ENCODE peak calls at places on chromosomes 6 and 20, in four cellular contexts. F, S, D and X are unnamed samples.

GRCh38 chr20:42530855-42531674 is 658.6 kb downstream of the PTPRT start:
- DNase-seq in S (no peak), F (no peak), D (no peak), X (no peak)

GRCh38 chr6:53066059-53066406 is 829 bp downstream of the FBXO9 start:
- DNase-seq in S (peak; percentile 28), D (no peak), F (no peak), X (peak; percentile 26)

GRCh38 chr6:169445661-169446581 is 192.3 kb upstream of the THBS2 start:
- DNase-seq in F (no peak), D (no peak), S (no peak), X (no peak)

GRCh38 chr20:62239278-62239879 is 1.1 kb downstream of the OSBPL2 start:
- DNase-seq in F (no peak), S (no peak), D (no peak), X (no peak)

GRCh38 chr20:51758978-51759544 is 9.1 kb downstream of the ATP9A start:
- DNase-seq in D (no peak), F (no peak), S (no peak), X (no peak)

GRCh38 chr6:52596371-52597028 is 19.6 kb upstream of the TRAM2 start:
- DNase-seq in D (no peak), F (no peak), S (no peak), X (no peak)

GRCh38 chr6:41921712-41921998 is 356 bp downstream of the BYSL start:
- DNase-seq in S (no peak), F (no peak), D (no peak), X (no peak)

GRCh38 chr6:8182209-8182845 is 80.0 kb upstream of the EEF1E1 start:
- DNase-seq in S (no peak), D (no peak), F (no peak), X (no peak)

GRCh38 chr20:17568972-17569471 is 853 bp upstream of the DSTN start:
- DNase-seq in D (peak; percentile 29), S (peak; percentile 13), F (no peak), X (peak; percentile 32)

GRCh38 chr20:57866250-57867106 is 156.7 kb upstream of the PMEPA1 start:
- DNase-seq in F (no peak), S (no peak), D (no peak), X (no peak)

GRCh38 chr6:31158863-31159855 is 770 bp downstream of the TCF19 start:
- DNase-seq in S (no peak), F (no peak), D (no peak), X (peak; percentile 33)

GRCh38 chr20:60062431-60063336 is 104.5 kb downstream of the CDH26 start:
- DNase-seq in F (no peak), S (no peak), D (no peak), X (no peak)

GRCh38 chr20:51154708-51155690 is 132.1 kb upstream of the KCNG1 start:
- DNase-seq in S (no peak), D (no peak), F (no peak), X (no peak)

GRCh38 chr6:100479180-100480035 is 14.7 kb upstream of the SIM1 start:
- DNase-seq in F (no peak), D (no peak), S (no peak), X (no peak)

GRCh38 chr6:4788482-4788881 is 12.3 kb downstream of the CDYL start:
- DNase-seq in S (no peak), F (no peak), D (no peak), X (no peak)

GRCh38 chr20:22616551-22616950 is 32.2 kb upstream of the FOXA2 start:
- DNase-seq in D (no peak), S (no peak), F (no peak), X (no peak)

GRCh38 chr6:82568290-82568993 is 204.8 kb downstream of the TPBG start:
- DNase-seq in D (no peak), S (no peak), F (no peak), X (no peak)

GRCh38 chr6:122651604-122652003 is 41.4 kb downstream of the PKIB start:
- DNase-seq in S (no peak), F (no peak), D (no peak), X (no peak)

GRCh38 chr6:134079406-134079921 is 27.0 kb upstream of the SLC2A12 start:
- DNase-seq in D (no peak), F (no peak), S (no peak), X (no peak)

GRCh38 chr6:84052883-84053241 is 19.3 kb downstream of the MRAP2 start:
- DNase-seq in F (no peak), D (no peak), S (no peak), X (no peak)

GRCh38 chr20:7744411-7744810 is 195.8 kb downstream of the HAO1 start:
- DNase-seq in D (no peak), F (no peak), S (no peak), X (no peak)

GRCh38 chr20:35506872-35507638 is 22.4 kb downstream of the C20orf173 start:
- DNase-seq in D (no peak), S (no peak), F (no peak), X (no peak)

GRCh38 chr6:74597266-74597665 is 608.6 kb downstream of the COL12A1 start:
- DNase-seq in F (no peak), D (no peak), S (no peak), X (no peak)

GRCh38 chr6:19463925-19464324 is 373.2 kb upstream of the ID4 start:
- DNase-seq in S (no peak), D (no peak), F (no peak), X (no peak)

GRCh38 chr6:148179786-148180185 is 162.9 kb upstream of the SASH1 start:
- DNase-seq in F (no peak), S (no peak), D (no peak), X (no peak)